ENCODE peak calls at places on chromosomes 7 and 10, in seven cellular contexts. A, O, Q, B, S, C and Z are unnamed samples.

GRCh38 chr10:73263948-73264347 is 11.5 kb upstream of the MRPS16 start:
- DNase-seq in O (no peak), B (no peak), C (no peak), S (no peak), Q (peak), A (peak), Z (no peak)

GRCh38 chr10:46288601-46289206 is 1.9 kb downstream of the ANTXRL start:
- DNase-seq in A (no peak), C (no peak), O (no peak), Q (no peak), B (no peak), S (no peak), Z (no peak)

GRCh38 chr7:93551063-93551895 is 23.2 kb downstream of the CALCR start:
- DNase-seq in C (no peak), A (peak), S (no peak), O (no peak), Q (no peak), B (no peak), Z (no peak)

GRCh38 chr10:112811741-112812551 is 138.1 kb upstream of the TCF7L2 start:
- DNase-seq in C (no peak), Q (no peak), O (no peak), A (peak), B (peak), S (no peak), Z (peak)

GRCh38 chr7:90777075-90777864 is 181.1 kb downstream of the CDK14 start:
- DNase-seq in S (no peak), A (no peak), Q (no peak), C (no peak), B (peak), O (no peak), Z (no peak)

GRCh38 chr7:36360244-36360643 is 29.4 kb upstream of the ANLN start:
- DNase-seq in Q (no peak), S (no peak), O (no peak), A (peak), B (no peak), C (no peak), Z (no peak)

GRCh38 chr10:54402576-54402975 is 398.5 kb downstream of the PCDH15 start:
- DNase-seq in Q (peak), A (peak), B (no peak), C (no peak), O (no peak), S (no peak), Z (no peak)

GRCh38 chr10:308101-308500 is 172.8 kb downstream of the ZMYND11 start:
- DNase-seq in B (no peak), C (no peak), Q (no peak), A (no peak), S (no peak), O (no peak), Z (no peak)

GRCh38 chr10:80462986-80463741 is 9.1 kb downstream of the TSPAN14 start:
- DNase-seq in A (no peak), O (no peak), S (peak), C (no peak), Q (peak), B (no peak), Z (no peak)

GRCh38 chr7:55387062-55387965 is 22.2 kb downstream of the LANCL2 start:
- DNase-seq in A (peak), Q (no peak), S (no peak), O (no peak), B (no peak), C (no peak), Z (no peak)

GRCh38 chr10:17905491-17905890 is 46.2 kb upstream of the SLC39A12 start:
- DNase-seq in C (no peak), B (no peak), O (no peak), A (no peak), S (no peak), Q (no peak), Z (no peak)

GRCh38 chr10:42985436-42986316 is 91.2 kb upstream of the RET start:
- DNase-seq in Q (no peak), O (no peak), A (no peak), C (no peak), S (peak), B (peak), Z (no peak)

GRCh38 chr7:136687693-136688322 is 180.6 kb upstream of the CHRM2 start:
- DNase-seq in B (no peak), S (no peak), Q (peak), C (no peak), A (peak), O (peak), Z (no peak)

GRCh38 chr7:50665403-50666123 is 100.4 kb upstream of the DDC start:
- DNase-seq in C (no peak), O (no peak), S (peak), A (no peak), Q (no peak), B (no peak), Z (no peak)

GRCh38 chr10:42755028-42755451 is 27.6 kb upstream of the BMS1 start:
- DNase-seq in B (no peak), C (no peak), A (peak), S (no peak), Q (peak), O (no peak), Z (no peak)

GRCh38 chr10:119477444-119477843 is 65.1 kb downstream of the RGS10 start:
- DNase-seq in Q (no peak), O (no peak), B (no peak), S (no peak), A (no peak), C (no peak), Z (no peak)

GRCh38 chr7:38185938-38186337 is 7.9 kb downstream of the STARD3NL start:
- DNase-seq in Q (no peak), C (no peak), A (no peak), S (no peak), B (no peak), O (no peak), Z (no peak)

GRCh38 chr10:98435178-98435577 is 11.6 kb downstream of the HPS1 start:
- DNase-seq in Q (no peak), A (no peak), O (no peak), C (no peak), S (no peak), B (no peak), Z (no peak)

GRCh38 chr10:79392020-79392398 is 44.7 kb downstream of the PPIF start:
- DNase-seq in B (peak), Q (peak), S (no peak), O (no peak), C (no peak), A (no peak), Z (no peak)

GRCh38 chr10:79390551-79391229 is 43.4 kb downstream of the PPIF start:
- DNase-seq in S (peak), B (peak), C (peak), O (peak), A (no peak), Q (peak), Z (no peak)

GRCh38 chr10:79390057-79390456 is 42.8 kb downstream of the PPIF start:
- DNase-seq in S (no peak), C (no peak), Q (no peak), A (no peak), B (peak), O (no peak), Z (no peak)

GRCh38 chr10:79392506-79393176 is 45.4 kb downstream of the PPIF start:
- DNase-seq in Q (no peak), S (peak), C (no peak), A (no peak), B (peak), O (no peak), Z (no peak)

GRCh38 chr10:79391231-79392019 is 44.2 kb downstream of the PPIF start:
- DNase-seq in S (peak), Q (peak), A (no peak), C (no peak), O (no peak), B (peak), Z (no peak)
- TF ChIP-seq POLR2AphosphoS5 in S (peak), Q (no peak), A (no peak), C (no peak), O (no peak), B (no peak), Z (no peak)

DNA sequence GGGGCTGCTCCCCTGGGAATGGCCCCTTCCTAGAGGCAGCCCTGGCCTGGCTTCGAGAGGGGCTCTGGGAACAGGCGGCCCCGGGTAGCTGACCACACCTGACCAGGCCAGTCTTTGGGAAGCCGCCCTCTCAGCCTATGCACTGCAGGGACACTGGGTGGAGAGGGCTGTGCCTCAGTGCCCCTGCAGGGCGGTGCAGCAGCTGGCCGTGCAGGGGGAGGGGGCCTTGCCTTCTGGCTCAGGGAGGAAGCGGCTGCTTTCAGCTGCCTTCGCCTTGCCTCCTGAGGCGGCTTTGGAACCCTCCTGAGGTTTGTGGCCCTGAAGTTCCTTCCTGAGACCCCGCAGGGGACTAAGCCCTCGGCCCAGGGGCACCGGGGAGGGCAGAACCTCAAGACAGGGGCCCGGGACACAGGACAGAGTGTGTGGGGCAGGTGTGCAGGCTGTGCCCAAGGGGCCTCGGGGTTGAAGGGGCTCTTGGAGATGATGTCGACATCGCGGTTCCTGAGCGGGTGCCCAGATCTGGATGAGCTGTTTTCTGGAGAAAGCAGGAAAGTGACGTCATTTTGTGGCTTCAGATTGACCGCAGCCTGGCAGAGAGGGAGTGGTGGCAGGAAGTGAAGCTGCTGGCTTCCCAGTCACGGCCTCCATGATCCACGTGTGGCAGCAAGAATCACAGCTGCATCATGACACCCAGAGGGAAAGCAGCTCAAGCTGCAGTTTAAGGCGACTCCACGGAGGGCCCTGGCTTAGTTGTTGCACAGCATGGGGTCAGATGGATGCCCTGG is 17.7 kb downstream of the ADAM8 start:
- DNase-seq in Q (no peak), O (peak), S (peak), C (no peak), B (peak), A (no peak), Z (peak)
- TF ChIP-seq POLR2AphosphoS5 in Q (peak), O (peak), S (no peak), C (no peak), B (peak), A (no peak), Z (no peak)

GRCh38 chr10:95236068-95236903 is 42.2 kb downstream of the ACSM6 start:
- DNase-seq in A (no peak), O (no peak), B (no peak), Q (no peak), C (no peak), S (no peak), Z (no peak)
- TF ChIP-seq POLR2AphosphoS5 in A (no peak), O (no peak), B (no peak), Q (no peak), C (peak), S (no peak), Z (no peak)

DNA sequence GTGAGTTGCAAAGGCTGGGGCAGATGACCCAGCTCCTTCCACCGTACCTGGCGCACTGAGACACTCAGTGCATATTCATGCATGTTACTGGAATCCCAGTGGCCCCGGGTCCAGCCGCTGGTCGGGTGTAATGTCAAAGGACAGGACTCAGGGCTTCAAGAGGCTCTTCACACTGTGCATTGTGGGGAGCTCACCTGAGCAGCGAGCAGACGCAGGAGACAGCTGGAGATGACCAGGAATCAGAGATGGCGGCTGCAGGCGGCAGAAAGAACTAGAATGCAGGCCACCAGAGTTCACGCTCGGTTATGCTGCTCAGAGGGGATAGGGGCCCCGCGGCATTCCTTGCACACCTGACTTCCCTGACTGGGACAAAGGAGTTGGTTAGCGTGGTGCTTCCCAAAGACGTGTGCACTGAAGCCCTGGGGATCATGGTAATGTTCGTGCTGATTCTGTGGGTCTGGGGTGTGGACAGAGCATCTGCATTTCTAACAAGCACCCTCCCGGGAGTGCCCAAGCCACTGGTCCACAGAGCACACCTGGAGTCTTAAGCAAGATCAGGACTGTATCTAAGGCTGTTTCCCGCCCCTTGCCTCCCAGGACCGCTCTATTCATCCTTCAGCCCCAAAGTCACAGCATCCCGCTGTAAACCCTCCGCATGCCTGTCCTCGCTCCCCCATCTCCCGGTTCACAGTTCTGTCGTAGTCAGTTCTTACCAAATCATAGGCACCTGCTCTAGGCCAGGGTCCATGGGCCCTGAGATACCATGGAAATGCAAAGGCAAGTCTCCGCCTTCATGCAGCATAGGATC is 71.0 kb downstream of the MKI67 start:
- DNase-seq in S (no peak), B (no peak), Q (no peak), O (no peak), C (no peak), A (no peak), Z (no peak)
- TF ChIP-seq POLR2AphosphoS5 in S (no peak), B (no peak), Q (no peak), O (no peak), C (no peak), A (no peak), Z (no peak)

GRCh38 chr7:120991570-120991969 is 3.1 kb downstream of the CPED1 start:
- DNase-seq in S (no peak), O (no peak), A (no peak), Q (no peak), C (no peak), B (no peak), Z (no peak)
- TF ChIP-seq POLR2AphosphoS5 in S (peak), O (no peak), A (no peak), Q (no peak), C (no peak), B (no peak), Z (no peak)